ENCODE peak calls at places on chromosome 5, in five cellular contexts. N, G, K, J and Q are unnamed samples.

GRCh38 chr5:17302590-17302989 is 85.2 kb downstream of the BASP1 start:
- DNase-seq in K (no peak), G (no peak), N (no peak), J (no peak), Q (no peak)

GRCh38 chr5:18772475-18772874 is 1138.2 kb downstream of the TAF11L14 start:
- DNase-seq in J (no peak), G (no peak), K (no peak), N (no peak), Q (no peak)

GRCh38 chr5:11619339-11620028 is 284.8 kb downstream of the CTNND2 start:
- DNase-seq in J (no peak), N (no peak), G (no peak), K (no peak), Q (no peak)

GRCh38 chr5:115813719-115814118 is 2.7 kb downstream of the CDO1 start:
- DNase-seq in K (no peak), J (no peak), N (no peak), G (no peak), Q (no peak)

GRCh38 chr5:976849-977751 is 31.5 kb upstream of the NKD2 start:
- DNase-seq in K (no peak), J (no peak), N (no peak), G (no peak), Q (peak; percentile 39)

GRCh38 chr5:163622796-163623195 is 117.4 kb downstream of the MAT2B start:
- DNase-seq in G (no peak), J (no peak), K (no peak), N (no peak), Q (no peak)

GRCh38 chr5:96661101-96661840 is 905 bp upstream of the CAST start:
- DNase-seq in N (peak; percentile 53), J (peak; percentile 13), K (no peak), G (peak; percentile 39), Q (no peak)

GRCh38 chr5:71767661-71768060 is 48.6 kb downstream of the CARTPT start:
- DNase-seq in K (no peak), J (no peak), G (no peak), N (no peak), Q (no peak)

GRCh38 chr5:54593809-54594208 is 76.2 kb downstream of the SNX18 start:
- DNase-seq in J (no peak), G (no peak), K (no peak), N (no peak), Q (no peak)

GRCh38 chr5:13976867-13977479 is 32.5 kb upstream of the DNAH5 start:
- DNase-seq in K (no peak), G (no peak), N (no peak), J (no peak), Q (no peak)

GRCh38 chr5:80967500-80968181 is 7.5 kb downstream of the RASGRF2 start:
- DNase-seq in G (peak; percentile 35), J (no peak), K (no peak), N (peak; percentile 75), Q (no peak)

GRCh38 chr5:94326579-94326978 is 291.8 kb downstream of the KIAA0825 start:
- DNase-seq in J (no peak), K (no peak), N (no peak), G (no peak), Q (no peak)

GRCh38 chr5:62093981-62094380 is 212.0 kb upstream of the KIF2A start:
- DNase-seq in G (no peak), K (no peak), N (peak; percentile 20), J (peak; percentile 14), Q (no peak)

GRCh38 chr5:133741818-133742355 is 129.5 kb upstream of the FSTL4 start:
- DNase-seq in G (no peak), K (no peak), J (no peak), N (no peak), Q (no peak)

GRCh38 chr5:93578813-93579560 is 2.0 kb downstream of the NR2F1-AS1 start:
- DNase-seq in N (peak; percentile 53), J (peak; percentile 49), G (no peak), K (no peak), Q (peak; percentile 62)

GRCh38 chr5:3671366-3671765 is 75.7 kb downstream of the IRX1 start:
- DNase-seq in N (no peak), J (no peak), K (no peak), G (no peak), Q (no peak)

GRCh38 chr5:161546463-161547301 is at the start of gene GABRB2:
- DNase-seq in G (peak; percentile 61), J (peak; percentile 54), N (peak; percentile 72), K (peak; percentile 58), Q (peak; percentile 58)

GRCh38 chr5:78605611-78606010 is 43.0 kb downstream of the LHFPL2 start:
- DNase-seq in J (no peak), N (no peak), K (no peak), G (no peak), Q (no peak)

GRCh38 chr5:131611064-131611381 is 24.0 kb downstream of the RAPGEF6 start:
- DNase-seq in G (no peak), N (no peak), K (no peak), J (no peak), Q (no peak)

GRCh38 chr5:131615953-131616352 is 19.1 kb downstream of the RAPGEF6 start:
- DNase-seq in J (no peak), K (no peak), G (no peak), N (no peak), Q (no peak)

GRCh38 chr5:131610198-131611063 is 24.6 kb downstream of the RAPGEF6 start:
- DNase-seq in G (no peak), J (no peak), N (no peak), K (no peak), Q (no peak)

GRCh38 chr5:131609774-131610173 is 25.3 kb downstream of the RAPGEF6 start:
- DNase-seq in G (no peak), K (no peak), J (no peak), N (no peak), Q (no peak)

DNA sequence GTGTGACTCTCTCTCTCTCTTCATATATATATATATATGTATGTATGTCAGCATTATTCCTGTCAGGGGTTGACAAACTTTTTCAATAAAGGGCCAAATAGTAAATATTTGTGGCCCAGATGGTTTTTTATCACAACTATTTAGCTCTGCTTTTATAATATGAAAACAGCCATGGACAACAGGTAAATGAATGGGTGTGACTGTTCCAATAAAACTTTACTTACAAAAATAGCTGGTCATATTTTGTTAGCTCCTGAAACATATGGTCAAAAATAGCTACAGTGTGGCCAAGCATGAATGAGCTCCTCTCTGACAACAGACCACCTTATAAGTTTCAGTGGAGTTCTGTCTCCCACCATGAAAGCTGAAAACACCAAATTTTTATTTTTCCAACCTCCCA is 21.6 kb downstream of the RAPGEF6 start:
- DNase-seq in N (no peak), G (no peak), K (no peak), J (no peak), Q (no peak)
- H3K4me1 ChIP-seq in N (no peaks in the 10 kb centered on the region), G (no peaks in the 10 kb centered on the region), K (peaks cover 47% of the 10 kb centered on the region), J (peaks cover 18% of the 10 kb centered on the region), Q (peaks cover 1% of the 10 kb centered on the region)

GRCh38 chr5:100590867-100591266 is 55.7 kb downstream of the FAM174A start:
- DNase-seq in K (no peak), N (no peak), J (no peak), G (no peak), Q (no peak)

GRCh38 chr5:100600289-100600994 is 65.3 kb downstream of the FAM174A start:
- DNase-seq in G (no peak), N (no peak), J (no peak), K (no peak), Q (no peak)

GRCh38 chr5:100595152-100595811 is 60.1 kb downstream of the FAM174A start:
- DNase-seq in J (peak; percentile 30), K (peak; percentile 32), N (peak; percentile 22), G (peak; percentile 12), Q (peak; percentile 32)

GRCh38 chr5:100595812-100596173 is 60.6 kb downstream of the FAM174A start:
- DNase-seq in J (no peak), G (no peak), K (no peak), N (no peak), Q (no peak)
- H3K27ac ChIP-seq in J (peak overlapping the region; percentile 86), G (no peak overlapping the region), K (no peak overlapping the region), N (no peak overlapping the region), Q (no peak overlapping the region)

GRCh38 chr5:40987349-40987748 is 78.1 kb downstream of the C7 start:
- DNase-seq in N (no peak), J (no peak), G (no peak), K (no peak), Q (no peak)
- H3K4me1 ChIP-seq in N (no peaks in the 10 kb centered on the region), J (no peaks in the 10 kb centered on the region), G (peaks cover 6% of the 10 kb centered on the region), K (peaks cover 25% of the 10 kb centered on the region), Q (peaks cover 18% of the 10 kb centered on the region)

GRCh38 chr5:144191998-144192397 is 21.3 kb downstream of the KCTD16 start:
- DNase-seq in K (no peak), G (no peak), N (no peak), J (no peak), Q (no peak)
- H3K27ac ChIP-seq in K (no peak overlapping the region), G (no peak overlapping the region), N (no peak overlapping the region), J (no peak overlapping the region), Q (peak overlapping the region; percentile 10)